ENCODE peak calls at places on chromosome 9, in six cellular contexts. One of them, this sample, is unnamed.

GRCh38 chr9:114803886-114804285 is 2.0 kb downstream of the TNFSF15 start:
- DNase-seq in HCT116: no peak
- DNase-seq in K562: no peak
- DNase-seq in HepG2: no peak
- DNase-seq in GM12878: no peak
- DNase-seq in H1: no peak
- DNase-seq in this sample: no peak

GRCh38 chr9:115764649-115765048 is 388.9 kb upstream of the PAPPA start:
- DNase-seq in HCT116: no peak
- DNase-seq in K562: no peak
- DNase-seq in HepG2: no peak
- DNase-seq in GM12878: no peak
- DNase-seq in H1: no peak
- DNase-seq in this sample: no peak

GRCh38 chr9:136011703-136012496 is 50.7 kb upstream of the UBAC1 start:
- DNase-seq in HCT116: no peak
- DNase-seq in K562: no peak
- DNase-seq in HepG2: peak; percentile 97
- DNase-seq in GM12878: no peak
- DNase-seq in H1: no peak
- DNase-seq in this sample: no peak

GRCh38 chr9:6715755-6716643 is 41.8 kb upstream of the KDM4C start:
- DNase-seq in HCT116: peak; percentile 56
- DNase-seq in K562: no peak
- DNase-seq in HepG2: peak; percentile 79
- DNase-seq in GM12878: peak; percentile 76
- DNase-seq in H1: no peak
- DNase-seq in this sample: no peak

GRCh38 chr9:123399803-123400378 is 43.9 kb downstream of the CRB2 start:
- DNase-seq in HCT116: no peak
- DNase-seq in K562: peak; percentile 81
- DNase-seq in HepG2: no peak
- DNase-seq in GM12878: no peak
- DNase-seq in H1: peak; percentile 93
- DNase-seq in this sample: peak; percentile 36

GRCh38 chr9:82180711-82181110 is 192.1 kb downstream of the SPATA31D1 start:
- DNase-seq in HCT116: no peak
- DNase-seq in K562: no peak
- DNase-seq in HepG2: no peak
- DNase-seq in GM12878: no peak
- DNase-seq in H1: no peak
- DNase-seq in this sample: no peak

GRCh38 chr9:135224286-135224871 is 136.9 kb downstream of the OLFM1 start:
- DNase-seq in HCT116: no peak
- DNase-seq in K562: no peak
- DNase-seq in HepG2: no peak
- DNase-seq in GM12878: no peak
- DNase-seq in H1: no peak
- DNase-seq in this sample: no peak

GRCh38 chr9:27429917-27430316 is 94.2 kb upstream of the IFNK start:
- DNase-seq in HCT116: no peak
- DNase-seq in K562: no peak
- DNase-seq in HepG2: no peak
- DNase-seq in GM12878: no peak
- DNase-seq in H1: no peak
- DNase-seq in this sample: no peak

GRCh38 chr9:119349548-119349947 is 19.7 kb downstream of the BRINP1 start:
- DNase-seq in HCT116: no peak
- DNase-seq in K562: no peak
- DNase-seq in HepG2: no peak
- DNase-seq in GM12878: no peak
- DNase-seq in H1: no peak
- DNase-seq in this sample: no peak

GRCh38 chr9:78986446-78986845 is 585.3 kb upstream of the TLE4 start:
- DNase-seq in HCT116: no peak
- DNase-seq in K562: no peak
- DNase-seq in HepG2: no peak
- DNase-seq in GM12878: no peak
- DNase-seq in H1: no peak
- DNase-seq in this sample: no peak

GRCh38 chr9:134550584-134550983 is 91.0 kb upstream of the COL5A1 start:
- DNase-seq in HCT116: no peak
- DNase-seq in K562: no peak
- DNase-seq in HepG2: no peak
- DNase-seq in GM12878: no peak
- DNase-seq in H1: no peak
- DNase-seq in this sample: no peak

GRCh38 chr9:14058078-14058688 is 255.8 kb downstream of the NFIB start:
- DNase-seq in HCT116: no peak
- DNase-seq in K562: no peak
- DNase-seq in HepG2: no peak
- DNase-seq in GM12878: no peak
- DNase-seq in H1: no peak
- DNase-seq in this sample: no peak

GRCh38 chr9:122364783-122365150 is 6.1 kb upstream of the PTGS1 start:
- DNase-seq in HCT116: no peak
- DNase-seq in K562: no peak
- DNase-seq in HepG2: no peak
- DNase-seq in GM12878: no peak
- DNase-seq in H1: no peak
- DNase-seq in this sample: no peak

GRCh38 chr9:126619336-126619919 is 5.7 kb downstream of the LMX1B start:
- DNase-seq in HCT116: no peak
- DNase-seq in K562: no peak
- DNase-seq in HepG2: no peak
- DNase-seq in GM12878: no peak
- DNase-seq in H1: no peak
- DNase-seq in this sample: no peak

GRCh38 chr9:4904322-4905134 is 80.5 kb upstream of the JAK2 start:
- DNase-seq in HCT116: no peak
- DNase-seq in K562: no peak
- DNase-seq in HepG2: no peak
- DNase-seq in GM12878: no peak
- DNase-seq in H1: no peak
- DNase-seq in this sample: no peak

GRCh38 chr9:15469406-15469805 is 41.4 kb downstream of the PSIP1 start:
- DNase-seq in HCT116: no peak
- DNase-seq in K562: no peak
- DNase-seq in HepG2: no peak
- DNase-seq in GM12878: no peak
- DNase-seq in H1: no peak
- DNase-seq in this sample: no peak

GRCh38 chr9:71647094-71647591 is 121.2 kb downstream of the CEMIP2 start:
- DNase-seq in HCT116: peak; percentile 13
- DNase-seq in K562: peak; percentile 61
- DNase-seq in HepG2: no peak
- DNase-seq in GM12878: peak; percentile 16
- DNase-seq in H1: no peak
- DNase-seq in this sample: peak; percentile 27

GRCh38 chr9:34710023-34710422 is at the start of gene CCL21:
- DNase-seq in HCT116: no peak
- DNase-seq in K562: no peak
- DNase-seq in HepG2: no peak
- DNase-seq in GM12878: no peak
- DNase-seq in H1: no peak
- DNase-seq in this sample: no peak

GRCh38 chr9:96382175-96382574 is 1.3 kb downstream of the SLC35D2 start:
- DNase-seq in HCT116: peak; percentile 35
- DNase-seq in K562: no peak
- DNase-seq in HepG2: peak; percentile 20
- DNase-seq in GM12878: no peak
- DNase-seq in H1: no peak
- DNase-seq in this sample: no peak

DNA sequence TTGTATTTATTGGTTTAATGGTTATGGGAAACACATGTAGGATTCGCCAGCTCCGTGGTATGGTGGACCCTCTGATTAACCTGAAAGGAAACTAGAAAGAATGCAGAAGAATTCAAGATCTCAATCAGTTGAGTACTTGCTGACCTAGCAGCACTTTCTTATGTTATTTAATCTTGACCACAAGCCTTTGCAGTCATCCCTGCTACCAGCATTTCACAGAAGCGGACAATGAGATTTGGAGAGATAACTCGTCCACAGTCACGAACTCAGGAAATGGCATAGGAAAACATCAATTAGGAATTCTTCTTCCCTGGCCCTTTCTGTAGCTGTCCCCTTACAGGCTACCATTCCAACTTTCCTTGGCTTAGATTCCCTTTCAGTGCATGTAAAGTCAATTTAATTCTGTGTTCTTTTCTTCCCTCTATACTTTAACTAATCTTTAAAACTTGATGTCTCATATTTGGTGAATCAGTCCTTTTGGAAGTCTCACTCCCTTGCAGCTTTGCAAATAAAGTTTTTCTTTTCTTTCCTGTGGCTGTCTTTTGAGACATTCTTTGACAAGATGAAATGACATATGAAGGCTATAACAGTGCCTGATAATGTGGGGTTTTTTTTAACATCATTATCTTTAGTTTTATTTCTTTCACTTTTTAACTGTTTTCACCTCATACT is 1.3 kb upstream of the SLC44A1 start:
- DNase-seq in HCT116: no peak
- DNase-seq in K562: no peak
- DNase-seq in HepG2: no peak
- DNase-seq in GM12878: no peak
- DNase-seq in H1: no peak
- DNase-seq in this sample: peak; percentile 60
- TF ChIP-seq JUND in HCT116: no peak
- TF ChIP-seq JUND in K562: no peak
- TF ChIP-seq JUND in HepG2: no peak
- TF ChIP-seq JUND in GM12878: no peak
- TF ChIP-seq JUND in H1: no peak
- TF ChIP-seq JUND in this sample: no peak

DNA sequence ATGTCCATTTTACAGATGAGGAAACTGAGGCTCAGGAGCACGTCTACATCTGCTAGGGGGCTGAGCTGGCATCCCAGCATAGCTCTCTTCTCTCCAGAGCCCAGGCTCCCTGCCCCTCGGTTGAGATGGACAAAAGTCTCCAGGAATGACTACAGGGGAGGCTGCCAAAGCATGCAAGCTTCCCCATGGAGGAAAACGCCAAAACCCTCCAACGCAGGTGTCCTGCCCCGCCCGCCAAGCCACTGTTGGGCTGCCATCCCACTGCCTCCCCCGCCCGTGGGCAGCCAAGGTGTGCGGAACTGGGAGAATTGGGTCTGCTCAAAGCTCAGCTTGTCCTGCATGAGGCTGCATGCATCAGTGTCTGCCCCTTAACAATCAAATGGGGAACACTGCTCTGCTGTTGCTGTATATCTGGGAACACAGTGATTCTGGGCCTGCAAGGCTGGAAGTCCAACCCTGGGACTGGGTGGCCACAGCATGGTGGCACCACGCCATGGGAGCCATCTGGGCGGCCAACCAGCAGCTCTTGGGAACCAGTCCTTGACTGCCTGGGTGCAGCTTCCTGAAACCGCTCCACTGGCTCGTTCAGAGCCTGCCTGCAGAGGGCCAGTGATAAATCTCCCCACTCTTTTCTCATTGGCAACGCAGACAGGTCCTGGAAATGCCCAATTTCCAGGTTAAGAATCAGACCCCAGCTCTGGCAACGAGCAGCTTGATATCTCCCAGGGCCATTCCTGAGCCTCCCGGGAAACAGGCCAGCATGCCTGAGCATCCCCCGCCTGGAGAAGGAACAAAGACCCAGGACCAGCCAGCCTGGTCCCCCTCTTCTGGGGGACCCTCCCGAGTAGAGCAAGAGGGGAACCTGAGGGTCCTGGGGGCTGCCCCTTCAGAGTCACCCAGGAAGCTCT is 3.5 kb downstream of the RALGDS start:
- DNase-seq in HCT116: no peak
- DNase-seq in K562: no peak
- DNase-seq in HepG2: no peak
- DNase-seq in GM12878: no peak
- DNase-seq in H1: no peak
- DNase-seq in this sample: no peak
- TF ChIP-seq JUND in HCT116: no peak
- TF ChIP-seq JUND in K562: no peak
- TF ChIP-seq JUND in HepG2: no peak
- TF ChIP-seq JUND in GM12878: no peak
- TF ChIP-seq JUND in H1: no peak
- TF ChIP-seq JUND in this sample: no peak

GRCh38 chr9:19430201-19430760 is 21.5 kb downstream of the ACER2 start:
- DNase-seq in HCT116: no peak
- DNase-seq in K562: no peak
- DNase-seq in HepG2: no peak
- DNase-seq in GM12878: no peak
- DNase-seq in H1: no peak
- DNase-seq in this sample: no peak
- TF ChIP-seq JUND in HCT116: no peak
- TF ChIP-seq JUND in K562: no peak
- TF ChIP-seq JUND in HepG2: no peak
- TF ChIP-seq JUND in GM12878: no peak
- TF ChIP-seq JUND in H1: no peak
- TF ChIP-seq JUND in this sample: no peak

GRCh38 chr9:18682907-18683306 is 209.0 kb downstream of the ADAMTSL1 start:
- DNase-seq in HCT116: no peak
- DNase-seq in K562: no peak
- DNase-seq in HepG2: no peak
- DNase-seq in GM12878: no peak
- DNase-seq in H1: no peak
- DNase-seq in this sample: no peak

GRCh38 chr9:18688581-18688980 is 214.6 kb downstream of the ADAMTSL1 start:
- DNase-seq in HCT116: no peak
- DNase-seq in K562: no peak
- DNase-seq in HepG2: no peak
- DNase-seq in GM12878: no peak
- DNase-seq in H1: no peak
- DNase-seq in this sample: no peak

GRCh38 chr9:18683312-18683711 is 209.4 kb downstream of the ADAMTSL1 start:
- DNase-seq in HCT116: no peak
- DNase-seq in K562: no peak
- DNase-seq in HepG2: no peak
- DNase-seq in GM12878: no peak
- DNase-seq in H1: no peak
- DNase-seq in this sample: no peak

GRCh38 chr9:18689166-18689565 is 215.2 kb downstream of the ADAMTSL1 start:
- DNase-seq in HCT116: no peak
- DNase-seq in K562: no peak
- DNase-seq in HepG2: no peak
- DNase-seq in GM12878: no peak
- DNase-seq in H1: no peak
- DNase-seq in this sample: no peak

GRCh38 chr9:18684608-18685317 is 210.8 kb downstream of the ADAMTSL1 start:
- DNase-seq in HCT116: no peak
- DNase-seq in K562: no peak
- DNase-seq in HepG2: no peak
- DNase-seq in GM12878: no peak
- DNase-seq in H1: no peak
- DNase-seq in this sample: no peak
- TF ChIP-seq JUND in HCT116: no peak
- TF ChIP-seq JUND in K562: no peak
- TF ChIP-seq JUND in HepG2: no peak
- TF ChIP-seq JUND in GM12878: no peak
- TF ChIP-seq JUND in H1: no peak
- TF ChIP-seq JUND in this sample: no peak

This sample was measured in T47D.